ENCODE peak calls at places on chromosomes 2 and 18, in six cellular contexts. W is central memory CD8-positive, alpha-beta T cell; Q is activated CD4-positive, CD25-positive, alpha-beta regulatory T cell; E is NCI-H1694 treated with DMSO at 0.1 percent for 48 hours; O is globus pallidus; R is left cardiac atrium. C is an unnamed sample.
A peak's percentile ranks its signal among the peaks of the same experiment; 100 is the strongest.

GRCh38 chr18:21853020-21853419 is 112.4 kb downstream of the MIB1 start:
- DNase-seq in W (no peak), Q (no peak), E (no peak), O (no peak), R (no peak), C (no peak)

GRCh38 chr2:187586091-187586632 is 31.9 kb upstream of the TFPI start:
- DNase-seq in W (no peak), Q (no peak), E (no peak), O (no peak), R (no peak), C (no peak)

GRCh38 chr2:54558188-54558975 is 102.3 kb downstream of the SPTBN1 start:
- DNase-seq in W (peak; percentile 57), Q (no peak), E (no peak), O (no peak), R (peak; percentile 53), C (peak; percentile 56)

GRCh38 chr2:191976436-191976835 is 129.5 kb upstream of the CAVIN2 start:
- DNase-seq in W (no peak), Q (no peak), E (no peak), O (no peak), R (no peak), C (no peak)

GRCh38 chr2:39023649-39024048 is 97.2 kb downstream of the SOS1 start:
- DNase-seq in W (no peak), Q (no peak), E (no peak), O (no peak), R (no peak), C (no peak)

GRCh38 chr2:134389331-134389835 is 135.5 kb downstream of the MGAT5 start:
- DNase-seq in W (no peak), Q (no peak), E (peak; percentile 99), O (no peak), R (no peak), C (peak; percentile 67)

GRCh38 chr2:30358351-30358750 is 88.7 kb upstream of the LCLAT1 start:
- DNase-seq in W (no peak), Q (no peak), E (no peak), O (no peak), R (no peak), C (no peak)

GRCh38 chr2:58107803-58108710 is 61.5 kb downstream of the VRK2 start:
- DNase-seq in W (no peak), Q (no peak), E (no peak), O (peak; percentile 42), R (no peak), C (no peak)

GRCh38 chr2:1047485-1047884 is 96.8 kb downstream of the SNTG2 start:
- DNase-seq in W (no peak), Q (no peak), E (no peak), O (no peak), R (no peak), C (no peak)

C was measured in G401.